ENCODE peak calls at places on chromosomes 11 and 22, in ten cellular contexts. D is body of pancreas, L is K562, H is heart right ventricle, P is tibial nerve, A is brain microvascular endothelial cell, Q is lung, R is cardiac muscle cell, Y is pancreas, G is esophagus squamous epithelium. F is an unnamed sample. For H3K36me3, the result is how much of the 10 kb centered on the place peaks cover.

GRCh38 chr11:126842038-126842437 is 158.5 kb downstream of the KIRREL3 start:
- DNase-seq in Q (no peak), Y (no peak), G (no peak), A (no peak), H (no peak), R (no peak), D (no peak), P (no peak), L (no peak), F (no peak)

GRCh38 chr11:1199689-1200610 is 22.9 kb upstream of the MUC5B start:
- DNase-seq in Q (no peak), P (no peak), L (no peak), Y (peak), G (no peak), R (no peak), H (no peak), A (no peak), D (no peak), F (peak)

GRCh38 chr22:18056161-18056666 is 21.6 kb upstream of the PEX26 start:
- DNase-seq in H (no peak), L (no peak), Q (no peak), Y (no peak), D (peak), A (no peak), G (no peak), R (no peak), P (no peak), F (no peak)

GRCh38 chr11:43968719-43969118 is 26.3 kb downstream of the C11orf96 start:
- DNase-seq in H (no peak), R (no peak), G (no peak), P (no peak), Y (no peak), Q (no peak), L (no peak), D (no peak), A (no peak), F (no peak)

GRCh38 chr11:126345759-126346585 is 9.5 kb upstream of the ST3GAL4 start:
- DNase-seq in Q (no peak), Y (no peak), G (no peak), A (peak), H (peak), L (peak), D (peak), R (no peak), P (no peak), F (peak)

GRCh38 chr22:46050451-46050845 is 73.5 kb upstream of the WNT7B start:
- DNase-seq in A (no peak), G (no peak), P (no peak), D (no peak), L (no peak), Q (no peak), Y (peak), H (no peak), R (no peak), F (no peak)

GRCh38 chr22:31230871-31231621 is 18.9 kb downstream of the LIMK2 start:
- DNase-seq in Q (peak), H (no peak), P (peak), Y (no peak), G (no peak), D (peak), A (peak), R (peak), L (peak), F (peak)

GRCh38 chr22:25334091-25334490 is 114.7 kb downstream of the CRYBB2 start:
- DNase-seq in A (peak), H (peak), Y (no peak), R (peak), G (no peak), Q (peak), P (no peak), L (peak), D (peak), F (peak)

GRCh38 chr22:28208036-28208435 is 289.0 kb upstream of the PITPNB start:
- DNase-seq in P (no peak), Y (no peak), H (no peak), Q (no peak), L (no peak), G (no peak), A (no peak), R (no peak), D (no peak), F (no peak)

GRCh38 chr22:50600541-50600940 is at the start of gene MAPK8IP2:
- DNase-seq in L (peak), A (no peak), R (peak), Y (peak), Q (no peak), G (no peak), D (peak), P (no peak), H (no peak), F (peak)

GRCh38 chr11:2363816-2364370 is 13.2 kb upstream of the CD81 start:
- DNase-seq in R (no peak), P (no peak), G (no peak), A (no peak), Y (no peak), Q (no peak), H (no peak), L (no peak), D (no peak), F (no peak)

GRCh38 chr11:2360081-2360642 is 16.9 kb upstream of the CD81 start:
- DNase-seq in P (no peak), L (no peak), Q (no peak), G (no peak), Y (no peak), A (no peak), R (no peak), D (peak), H (no peak), F (no peak)

GRCh38 chr11:2361565-2361964 is 15.5 kb upstream of the CD81 start:
- DNase-seq in A (no peak), D (no peak), R (no peak), Q (no peak), L (no peak), H (no peak), P (no peak), Y (no peak), G (no peak), F (no peak)

GRCh38 chr11:2363130-2363529 is 14.0 kb upstream of the CD81 start:
- DNase-seq in Y (no peak), H (no peak), L (no peak), P (no peak), G (no peak), D (no peak), A (no peak), R (no peak), Q (no peak), F (no peak)

GRCh38 chr11:2362414-2362813 is 14.7 kb upstream of the CD81 start:
- DNase-seq in L (no peak), Y (no peak), R (no peak), Q (no peak), P (no peak), H (no peak), A (no peak), D (no peak), G (no peak), F (no peak)
- H3K27ac ChIP-seq in L (no peak), Y (no peak), R (no peak), Q (no peak), P (no peak), H (no peak), A (no peak), D (no peak), G (no peak), F (no peak)

GRCh38 chr11:67507242-67507890 is 596 bp downstream of the CDK2AP2 start:
- DNase-seq in L (peak), P (peak), G (no peak), R (no peak), Y (no peak), A (peak), Q (peak), D (peak), H (no peak), F (no peak)

GRCh38 chr11:67505605-67506396 is 638 bp upstream of the PITPNM1 start:
- DNase-seq in P (peak), D (peak), L (peak), R (peak), Y (peak), H (peak), Q (peak), G (peak), A (peak), F (peak)

GRCh38 chr11:67507891-67508485 is at the start of gene CDK2AP2:
- DNase-seq in D (peak), Q (peak), P (peak), A (peak), R (peak), H (peak), G (peak), L (peak), Y (peak), F (peak)

GRCh38 chr11:67504950-67505561 is at the start of gene PITPNM1:
- DNase-seq in P (peak), A (no peak), L (peak), G (no peak), Q (peak), H (peak), D (peak), R (peak), Y (peak), F (peak)

GRCh38 chr11:67506426-67507032 is 1.4 kb upstream of the PITPNM1 start:
- DNase-seq in H (no peak), Y (peak), L (no peak), Q (no peak), A (no peak), P (no peak), D (peak), G (no peak), R (no peak), F (no peak)
- TF ChIP-seq CTCF in H (no peak), Y (no peak), L (no peak), Q (no peak), A (no peak), P (no peak), D (no peak), G (no peak), R (no peak), F (no peak)

GRCh38 chr22:32401486-32401885 is 10.6 kb downstream of the RTCB start:
- DNase-seq in D (no peak), L (no peak), R (no peak), P (no peak), G (no peak), A (no peak), H (no peak), Y (no peak), Q (no peak), F (no peak)
- H3K36me3 ChIP-seq in D (under half), L (half or more), R (half or more), P (under half), G (half or more), A (half or more), H (under half), Y (under half), Q (half or more), F (half or more)

DNA sequence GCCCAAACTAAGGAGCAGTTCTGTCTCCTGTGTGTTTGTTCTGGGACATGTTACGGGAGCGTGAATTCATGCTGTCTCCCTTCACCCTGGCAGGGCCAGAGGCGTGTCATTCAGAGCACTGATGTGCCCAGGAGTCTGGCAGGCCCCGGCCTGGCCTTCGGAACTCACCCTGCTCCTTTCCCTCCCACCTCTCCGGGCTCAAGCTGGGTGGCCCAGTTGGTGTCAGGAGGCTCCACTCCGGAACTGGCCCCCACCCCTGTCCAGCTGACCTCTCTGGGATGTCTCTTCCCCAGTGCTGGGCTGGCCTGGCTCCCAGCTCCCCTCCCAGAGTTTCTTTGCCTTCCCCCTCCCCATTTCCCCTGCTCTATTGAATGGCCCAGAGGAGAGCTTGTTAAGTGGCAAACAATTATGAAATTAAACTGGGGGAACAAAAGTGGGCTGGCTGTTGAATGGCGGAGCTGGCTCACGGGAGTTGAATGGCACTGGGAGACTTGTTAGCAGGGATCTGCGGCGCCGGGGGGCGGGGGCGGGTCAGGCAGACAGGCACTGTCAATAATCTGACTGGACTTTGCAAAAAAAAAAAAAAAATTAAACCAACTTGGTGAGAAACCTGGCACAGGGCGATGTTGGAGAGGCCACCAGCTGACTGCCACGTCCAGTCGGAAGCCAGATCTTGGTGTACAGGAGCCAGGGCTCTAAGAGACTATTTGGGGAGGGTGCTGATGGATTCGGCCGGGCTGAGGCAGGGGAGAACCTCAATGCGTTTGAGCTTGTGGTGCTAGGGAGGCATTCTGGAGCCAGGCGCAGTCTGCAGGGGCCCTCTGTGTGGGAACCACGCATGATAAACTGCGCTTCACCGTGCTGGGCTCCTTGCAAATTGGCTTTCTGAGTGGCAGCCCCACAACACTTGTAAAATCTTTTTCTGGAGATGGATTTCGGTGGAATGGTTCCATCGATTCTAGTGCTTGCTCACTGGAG is 1.3 kb downstream of the MPPED1 start:
- DNase-seq in D (no peak), Y (peak), G (no peak), L (no peak), Q (no peak), A (no peak), P (no peak), R (no peak), H (no peak), F (no peak)
- H3K27ac ChIP-seq in D (no peak), Y (no peak), G (no peak), L (no peak), Q (no peak), A (no peak), P (no peak), R (no peak), H (no peak), F (no peak)

GRCh38 chr22:38923463-38924196 is 33.8 kb upstream of the APOBEC3A start:
- DNase-seq in Q (peak), Y (peak), L (peak), H (peak), D (peak), P (peak), G (no peak), A (peak), R (peak), F (peak)
- TF ChIP-seq CTCF in Q (no peak), Y (no peak), L (peak), H (peak), D (peak), P (peak), G (peak), A (peak), R (peak), F (peak)

GRCh38 chr11:104602643-104603042 is 295.6 kb downstream of the CASP12 start:
- DNase-seq in H (no peak), Y (no peak), G (no peak), P (no peak), L (no peak), D (no peak), R (no peak), Q (no peak), A (no peak), F (no peak)
- H3K36me3 ChIP-seq in H (under half), Y (under half), G (under half), P (under half), L (under half), D (under half), R (under half), Q (under half), A (under half), F (under half)

GRCh38 chr11:57303280-57303989 is 21.3 kb downstream of the TNKS1BP1 start:
- DNase-seq in G (no peak), R (no peak), D (no peak), A (no peak), L (no peak), P (no peak), Q (no peak), H (no peak), Y (no peak), F (peak)
- H3K27ac ChIP-seq in G (peak), R (peak), D (no peak), A (no peak), L (no peak), P (no peak), Q (no peak), H (no peak), Y (no peak), F (no peak)

GRCh38 chr22:26800858-26801257 is 143.5 kb downstream of the MIAT start:
- DNase-seq in Q (no peak), R (peak), H (no peak), L (peak), Y (no peak), P (no peak), D (no peak), A (peak), G (no peak), F (peak)

GRCh38 chr22:26796785-26797184 is 139.4 kb downstream of the MIAT start:
- DNase-seq in A (no peak), P (no peak), R (no peak), D (no peak), Q (no peak), L (no peak), H (no peak), G (no peak), Y (no peak), F (no peak)

GRCh38 chr22:26798433-26799065 is 141.2 kb downstream of the MIAT start:
- DNase-seq in H (no peak), Q (no peak), D (no peak), Y (no peak), L (no peak), P (no peak), A (no peak), G (no peak), R (no peak), F (no peak)

GRCh38 chr22:26801449-26801848 is 144.1 kb downstream of the MIAT start:
- DNase-seq in A (no peak), D (no peak), G (no peak), Y (no peak), H (no peak), L (no peak), Q (no peak), R (no peak), P (no peak), F (no peak)

GRCh38 chr22:26797910-26798309 is 140.5 kb downstream of the MIAT start:
- DNase-seq in Q (no peak), G (no peak), R (no peak), D (no peak), H (no peak), A (no peak), P (no peak), Y (no peak), L (peak), F (peak)
- TF ChIP-seq CTCF in Q (no peak), G (no peak), R (no peak), D (no peak), H (no peak), A (peak), P (no peak), Y (no peak), L (peak), F (peak)

GRCh38 chr11:17148536-17148935 is 59.2 kb downstream of the PIK3C2A start:
- DNase-seq in Q (no peak), Y (no peak), G (no peak), L (no peak), R (no peak), A (no peak), H (no peak), P (no peak), D (no peak), F (no peak)

GRCh38 chr11:17141156-17141555 is 63.7 kb upstream of the RPS13 start:
- DNase-seq in G (no peak), A (no peak), H (no peak), Q (no peak), L (no peak), P (no peak), D (no peak), R (no peak), Y (no peak), F (no peak)

GRCh38 chr11:17142450-17142849 is 65.0 kb upstream of the RPS13 start:
- DNase-seq in P (no peak), D (no peak), L (no peak), R (no peak), H (no peak), Q (no peak), G (no peak), Y (no peak), A (no peak), F (no peak)

GRCh38 chr11:17145972-17146371 is 61.8 kb downstream of the PIK3C2A start:
- DNase-seq in H (no peak), D (no peak), L (no peak), A (no peak), G (no peak), R (no peak), Y (no peak), P (no peak), Q (no peak), F (no peak)
- H3K36me3 ChIP-seq in H (under half), D (under half), L (under half), A (under half), G (half or more), R (under half), Y (under half), P (under half), Q (under half), F (under half)

F was measured in WERI-Rb-1.